ENCODE peak calls at places on chromosomes 5 and 9, in five cellular contexts. One of them, this sample, is unnamed.

GRCh38 chr5:36606052-36606436 is 362 bp upstream of the SLC1A3 start:
- DNase-seq in OCI-LY7: no peak
- DNase-seq in AG09319: no peak
- DNase-seq in astrocyte: no peak
- DNase-seq in heart right ventricle: no peak
- DNase-seq in this sample: no peak

GRCh38 chr5:87079219-87079618 is 188.5 kb upstream of the RASA1 start:
- DNase-seq in OCI-LY7: peak; percentile 27
- DNase-seq in AG09319: no peak
- DNase-seq in astrocyte: no peak
- DNase-seq in heart right ventricle: no peak
- DNase-seq in this sample: no peak

GRCh38 chr5:36337592-36337991 is 35.9 kb upstream of the RANBP3L start:
- DNase-seq in OCI-LY7: no peak
- DNase-seq in AG09319: no peak
- DNase-seq in astrocyte: no peak
- DNase-seq in heart right ventricle: no peak
- DNase-seq in this sample: no peak

GRCh38 chr9:137607141-137607857 is 1.8 kb downstream of the ARRDC1 start:
- DNase-seq in OCI-LY7: no peak
- DNase-seq in AG09319: no peak
- DNase-seq in astrocyte: no peak
- DNase-seq in heart right ventricle: no peak
- DNase-seq in this sample: no peak

GRCh38 chr5:120604898-120605297 is 140.8 kb downstream of the PRR16 start:
- DNase-seq in OCI-LY7: no peak
- DNase-seq in AG09319: peak; percentile 65
- DNase-seq in astrocyte: peak; percentile 98
- DNase-seq in heart right ventricle: no peak
- DNase-seq in this sample: no peak

GRCh38 chr5:139481580-139482049 is 943 bp downstream of the STING1 start:
- DNase-seq in OCI-LY7: no peak
- DNase-seq in AG09319: no peak
- DNase-seq in astrocyte: no peak
- DNase-seq in heart right ventricle: peak; percentile 38
- DNase-seq in this sample: no peak

GRCh38 chr9:33517373-33517772 is 6.7 kb upstream of the ANKRD18B start:
- DNase-seq in OCI-LY7: peak; percentile 33
- DNase-seq in AG09319: no peak
- DNase-seq in astrocyte: peak; percentile 12
- DNase-seq in heart right ventricle: no peak
- DNase-seq in this sample: no peak

GRCh38 chr9:110538621-110539020 is 40.9 kb downstream of the SVEP1 start:
- DNase-seq in OCI-LY7: no peak
- DNase-seq in AG09319: no peak
- DNase-seq in astrocyte: peak; percentile 16
- DNase-seq in heart right ventricle: no peak
- DNase-seq in this sample: no peak

GRCh38 chr5:132883261-132883834 is 9.9 kb downstream of the LEAP2 start:
- DNase-seq in OCI-LY7: peak; percentile 60
- DNase-seq in AG09319: peak; percentile 29
- DNase-seq in astrocyte: peak; percentile 45
- DNase-seq in heart right ventricle: peak; percentile 59
- DNase-seq in this sample: no peak

GRCh38 chr5:151095341-151096000 is 14.6 kb upstream of the TNIP1 start:
- DNase-seq in OCI-LY7: no peak
- DNase-seq in AG09319: peak; percentile 40
- DNase-seq in astrocyte: no peak
- DNase-seq in heart right ventricle: peak; percentile 42
- DNase-seq in this sample: no peak

GRCh38 chr9:81521892-81522291 is 167.5 kb downstream of the TLE1 start:
- DNase-seq in OCI-LY7: no peak
- DNase-seq in AG09319: no peak
- DNase-seq in astrocyte: no peak
- DNase-seq in heart right ventricle: no peak
- DNase-seq in this sample: no peak

GRCh38 chr9:87119328-87119881 is 172.1 kb upstream of the GAS1 start:
- DNase-seq in OCI-LY7: no peak
- DNase-seq in AG09319: peak; percentile 64
- DNase-seq in astrocyte: peak; percentile 45
- DNase-seq in heart right ventricle: peak; percentile 54
- DNase-seq in this sample: no peak

GRCh38 chr5:77168884-77169254 is 41.6 kb upstream of the PDE8B start:
- DNase-seq in OCI-LY7: no peak
- DNase-seq in AG09319: no peak
- DNase-seq in astrocyte: no peak
- DNase-seq in heart right ventricle: no peak
- DNase-seq in this sample: no peak

GRCh38 chr5:67140413-67140812 is 56.2 kb downstream of the CD180 start:
- DNase-seq in OCI-LY7: no peak
- DNase-seq in AG09319: no peak
- DNase-seq in astrocyte: no peak
- DNase-seq in heart right ventricle: no peak
- DNase-seq in this sample: no peak

GRCh38 chr9:136297766-136298735 is 5.8 kb downstream of the CCDC187 start:
- DNase-seq in OCI-LY7: no peak
- DNase-seq in AG09319: no peak
- DNase-seq in astrocyte: no peak
- DNase-seq in heart right ventricle: no peak
- DNase-seq in this sample: no peak

GRCh38 chr5:130400091-130400490 is 495.8 kb downstream of the CHSY3 start:
- DNase-seq in OCI-LY7: no peak
- DNase-seq in AG09319: peak; percentile 20
- DNase-seq in astrocyte: peak; percentile 64
- DNase-seq in heart right ventricle: no peak
- DNase-seq in this sample: no peak

GRCh38 chr5:171961117-171961516 is 45.3 kb downstream of the FBXW11 start:
- DNase-seq in OCI-LY7: no peak
- DNase-seq in AG09319: no peak
- DNase-seq in astrocyte: no peak
- DNase-seq in heart right ventricle: no peak
- DNase-seq in this sample: no peak

GRCh38 chr9:115411993-115412452 is 294.1 kb upstream of the TNC start:
- DNase-seq in OCI-LY7: no peak
- DNase-seq in AG09319: peak; percentile 22
- DNase-seq in astrocyte: peak; percentile 85
- DNase-seq in heart right ventricle: no peak
- DNase-seq in this sample: no peak

GRCh38 chr9:115209601-115210306 is 91.8 kb upstream of the TNC start:
- DNase-seq in OCI-LY7: no peak
- DNase-seq in AG09319: no peak
- DNase-seq in astrocyte: peak; percentile 79
- DNase-seq in heart right ventricle: no peak
- DNase-seq in this sample: no peak

GRCh38 chr9:126327016-126327749 is 554 bp downstream of the MVB12B start:
- DNase-seq in OCI-LY7: peak; percentile 5
- DNase-seq in AG09319: no peak
- DNase-seq in astrocyte: no peak
- DNase-seq in heart right ventricle: no peak
- DNase-seq in this sample: no peak

GRCh38 chr9:4243113-4243512 is 56.8 kb downstream of the GLIS3 start:
- DNase-seq in OCI-LY7: no peak
- DNase-seq in AG09319: no peak
- DNase-seq in astrocyte: no peak
- DNase-seq in heart right ventricle: no peak
- DNase-seq in this sample: no peak

GRCh38 chr5:123951204-123951977 is 439.4 kb downstream of the CSNK1G3 start:
- DNase-seq in OCI-LY7: no peak
- DNase-seq in AG09319: peak; percentile 89
- DNase-seq in astrocyte: peak; percentile 99
- DNase-seq in heart right ventricle: no peak
- DNase-seq in this sample: no peak

GRCh38 chr5:69083412-69083811 is 10.4 kb upstream of the SLC30A5 start:
- DNase-seq in OCI-LY7: no peak
- DNase-seq in AG09319: no peak
- DNase-seq in astrocyte: no peak
- DNase-seq in heart right ventricle: no peak
- DNase-seq in this sample: no peak

GRCh38 chr9:90546200-90546599 is 96.4 kb downstream of the DIRAS2 start:
- DNase-seq in OCI-LY7: no peak
- DNase-seq in AG09319: no peak
- DNase-seq in astrocyte: peak; percentile 91
- DNase-seq in heart right ventricle: no peak
- DNase-seq in this sample: no peak

GRCh38 chr9:84670106-84670800 is 724 bp downstream of the NTRK2 start:
- DNase-seq in OCI-LY7: no peak
- DNase-seq in AG09319: no peak
- DNase-seq in astrocyte: peak; percentile 2
- DNase-seq in heart right ventricle: no peak
- DNase-seq in this sample: no peak

GRCh38 chr9:31119882-31120481 is 1264.5 kb upstream of the ACO1 start:
- DNase-seq in OCI-LY7: peak; percentile 34
- DNase-seq in AG09319: no peak
- DNase-seq in astrocyte: peak; percentile 11
- DNase-seq in heart right ventricle: peak; percentile 5
- DNase-seq in this sample: no peak

GRCh38 chr9:15510789-15511575 is at the start of gene PSIP1:
- DNase-seq in OCI-LY7: peak; percentile 94
- DNase-seq in AG09319: peak; percentile 69
- DNase-seq in astrocyte: peak; percentile 69
- DNase-seq in heart right ventricle: peak; percentile 81
- DNase-seq in this sample: no peak
- TF ChIP-seq CTCF in OCI-LY7: peak; percentile 19
- TF ChIP-seq CTCF in AG09319: no peak
- TF ChIP-seq CTCF in astrocyte: no peak
- TF ChIP-seq CTCF in heart right ventricle: no peak
- TF ChIP-seq CTCF in this sample: no peak

GRCh38 chr9:130430734-130431535 is 13.8 kb upstream of the ASS1 start:
- DNase-seq in OCI-LY7: no peak
- DNase-seq in AG09319: no peak
- DNase-seq in astrocyte: no peak
- DNase-seq in heart right ventricle: no peak
- DNase-seq in this sample: no peak

GRCh38 chr9:130432796-130433167 is 12.0 kb upstream of the ASS1 start:
- DNase-seq in OCI-LY7: no peak
- DNase-seq in AG09319: no peak
- DNase-seq in astrocyte: no peak
- DNase-seq in heart right ventricle: no peak
- DNase-seq in this sample: no peak

GRCh38 chr9:130431536-130432303 is 13.0 kb upstream of the ASS1 start:
- DNase-seq in OCI-LY7: no peak
- DNase-seq in AG09319: no peak
- DNase-seq in astrocyte: no peak
- DNase-seq in heart right ventricle: no peak
- DNase-seq in this sample: no peak

GRCh38 chr9:130433168-130433946 is 11.4 kb upstream of the ASS1 start:
- DNase-seq in OCI-LY7: no peak
- DNase-seq in AG09319: no peak
- DNase-seq in astrocyte: peak; percentile 35
- DNase-seq in heart right ventricle: no peak
- DNase-seq in this sample: peak; percentile 89

GRCh38 chr9:130432362-130432761 is 12.4 kb upstream of the ASS1 start:
- DNase-seq in OCI-LY7: no peak
- DNase-seq in AG09319: no peak
- DNase-seq in astrocyte: no peak
- DNase-seq in heart right ventricle: no peak
- DNase-seq in this sample: no peak
- TF ChIP-seq CTCF in OCI-LY7: no peak
- TF ChIP-seq CTCF in AG09319: no peak
- TF ChIP-seq CTCF in astrocyte: no peak
- TF ChIP-seq CTCF in heart right ventricle: no peak
- TF ChIP-seq CTCF in this sample: no peak

GRCh38 chr9:98304381-98304780 is 48.9 kb upstream of the TBC1D2 start:
- DNase-seq in OCI-LY7: no peak
- DNase-seq in AG09319: no peak
- DNase-seq in astrocyte: no peak
- DNase-seq in heart right ventricle: no peak
- DNase-seq in this sample: no peak

GRCh38 chr9:98300611-98301010 is 45.2 kb upstream of the TBC1D2 start:
- DNase-seq in OCI-LY7: no peak
- DNase-seq in AG09319: no peak
- DNase-seq in astrocyte: no peak
- DNase-seq in heart right ventricle: no peak
- DNase-seq in this sample: no peak

GRCh38 chr9:98303556-98304125 is 48.2 kb upstream of the TBC1D2 start:
- DNase-seq in OCI-LY7: no peak
- DNase-seq in AG09319: no peak
- DNase-seq in astrocyte: no peak
- DNase-seq in heart right ventricle: no peak
- DNase-seq in this sample: no peak

GRCh38 chr9:98302150-98302549 is 46.7 kb upstream of the TBC1D2 start:
- DNase-seq in OCI-LY7: no peak
- DNase-seq in AG09319: no peak
- DNase-seq in astrocyte: no peak
- DNase-seq in heart right ventricle: no peak
- DNase-seq in this sample: no peak

DNA sequence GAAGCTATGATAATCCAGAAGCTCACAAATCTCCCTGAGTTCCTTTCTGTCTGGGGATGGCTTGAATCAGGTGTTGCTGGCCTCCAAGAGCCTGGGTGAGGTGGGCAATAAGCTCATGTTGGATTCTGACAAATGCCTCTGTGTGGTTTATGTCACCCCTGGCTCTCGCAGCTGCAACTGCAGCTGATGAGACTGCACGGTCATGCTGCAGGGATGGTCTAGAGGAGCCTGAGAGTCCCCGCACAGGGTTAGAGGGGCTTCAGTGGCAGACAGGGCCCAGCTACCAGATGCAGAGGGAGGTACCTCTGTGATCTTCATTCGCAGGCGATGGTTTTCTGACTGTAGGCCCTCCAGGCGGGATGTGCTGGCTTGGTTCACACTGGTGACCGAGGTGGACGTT is 47.5 kb upstream of the TBC1D2 start:
- DNase-seq in OCI-LY7: no peak
- DNase-seq in AG09319: no peak
- DNase-seq in astrocyte: no peak
- DNase-seq in heart right ventricle: no peak
- DNase-seq in this sample: no peak
- TF ChIP-seq CTCF in OCI-LY7: no peak
- TF ChIP-seq CTCF in AG09319: no peak
- TF ChIP-seq CTCF in astrocyte: no peak
- TF ChIP-seq CTCF in heart right ventricle: no peak
- TF ChIP-seq CTCF in this sample: no peak

GRCh38 chr9:133981958-133982681 is 10.0 kb downstream of the VAV2 start:
- DNase-seq in OCI-LY7: no peak
- DNase-seq in AG09319: no peak
- DNase-seq in astrocyte: no peak
- DNase-seq in heart right ventricle: no peak
- DNase-seq in this sample: no peak
- TF ChIP-seq CTCF in OCI-LY7: no peak
- TF ChIP-seq CTCF in AG09319: no peak
- TF ChIP-seq CTCF in astrocyte: no peak
- TF ChIP-seq CTCF in heart right ventricle: no peak
- TF ChIP-seq CTCF in this sample: no peak

DNA sequence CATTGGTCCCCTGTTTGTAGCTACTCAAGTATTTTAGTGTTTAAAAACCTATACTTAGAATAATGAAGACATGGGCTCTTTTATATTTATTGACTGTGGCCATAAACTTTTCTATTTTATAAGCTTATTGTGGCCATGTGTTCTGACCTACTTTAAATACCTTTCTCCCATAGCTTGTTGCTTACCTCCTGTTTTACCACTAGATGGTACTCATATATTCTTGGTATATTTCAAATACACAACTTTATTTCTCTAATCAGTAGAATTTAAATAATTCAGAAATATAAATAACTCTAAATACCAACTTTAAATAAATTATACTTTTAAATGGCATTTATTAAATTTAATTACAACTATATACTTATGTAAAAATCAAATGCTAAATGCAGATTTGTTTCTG is 498.0 kb downstream of the PRDM9 start:
- DNase-seq in OCI-LY7: no peak
- DNase-seq in AG09319: no peak
- DNase-seq in astrocyte: no peak
- DNase-seq in heart right ventricle: no peak
- DNase-seq in this sample: no peak
- TF ChIP-seq CTCF in OCI-LY7: peak; percentile 23
- TF ChIP-seq CTCF in AG09319: no peak
- TF ChIP-seq CTCF in astrocyte: no peak
- TF ChIP-seq CTCF in heart right ventricle: no peak
- TF ChIP-seq CTCF in this sample: no peak

This sample was measured in D721Med.